ENCODE peak calls at places on chromosomes 1 and 21, in five cellular contexts. One of them, this sample, is unnamed.

GRCh38 chr1:36824390-36824861 is 209.9 kb downstream of the GRIK3 start:
- DNase-seq in mucosa of gallbladder: no peak
- DNase-seq in AG04450: no peak
- DNase-seq in naive thymus-derived CD4-positive, alpha-beta T cell: no peak
- DNase-seq in kidney glomerular epithelial cell: no peak
- DNase-seq in this sample: no peak

GRCh38 chr21:41615613-41616012 is 107.7 kb upstream of the TMPRSS2 start:
- DNase-seq in mucosa of gallbladder: no peak
- DNase-seq in AG04450: peak; percentile 94
- DNase-seq in naive thymus-derived CD4-positive, alpha-beta T cell: no peak
- DNase-seq in kidney glomerular epithelial cell: no peak
- DNase-seq in this sample: no peak

GRCh38 chr1:225763815-225764548 is 13.6 kb upstream of the SRP9 start:
- DNase-seq in mucosa of gallbladder: no peak
- DNase-seq in AG04450: no peak
- DNase-seq in naive thymus-derived CD4-positive, alpha-beta T cell: no peak
- DNase-seq in kidney glomerular epithelial cell: peak; percentile 37
- DNase-seq in this sample: no peak

GRCh38 chr1:51581286-51581685 is 35.6 kb upstream of the OSBPL9 start:
- DNase-seq in mucosa of gallbladder: no peak
- DNase-seq in AG04450: no peak
- DNase-seq in naive thymus-derived CD4-positive, alpha-beta T cell: no peak
- DNase-seq in kidney glomerular epithelial cell: no peak
- DNase-seq in this sample: no peak

GRCh38 chr21:43956667-43957030 is 55.5 kb upstream of the TRAPPC10 start:
- DNase-seq in mucosa of gallbladder: no peak
- DNase-seq in AG04450: no peak
- DNase-seq in naive thymus-derived CD4-positive, alpha-beta T cell: no peak
- DNase-seq in kidney glomerular epithelial cell: no peak
- DNase-seq in this sample: no peak

GRCh38 chr1:158163000-158163947 is 17.4 kb upstream of the CD1D start:
- DNase-seq in mucosa of gallbladder: no peak
- DNase-seq in AG04450: no peak
- DNase-seq in naive thymus-derived CD4-positive, alpha-beta T cell: no peak
- DNase-seq in kidney glomerular epithelial cell: no peak
- DNase-seq in this sample: no peak

GRCh38 chr1:212979340-212980122 is 29.2 kb downstream of the VASH2 start:
- DNase-seq in mucosa of gallbladder: no peak
- DNase-seq in AG04450: no peak
- DNase-seq in naive thymus-derived CD4-positive, alpha-beta T cell: no peak
- DNase-seq in kidney glomerular epithelial cell: no peak
- DNase-seq in this sample: no peak

GRCh38 chr21:42746593-42747266 is 93.3 kb downstream of the PDE9A start:
- DNase-seq in mucosa of gallbladder: no peak
- DNase-seq in AG04450: no peak
- DNase-seq in naive thymus-derived CD4-positive, alpha-beta T cell: peak; percentile 85
- DNase-seq in kidney glomerular epithelial cell: no peak
- DNase-seq in this sample: no peak

GRCh38 chr1:184615301-184615700 is 139.4 kb downstream of the EDEM3 start:
- DNase-seq in mucosa of gallbladder: no peak
- DNase-seq in AG04450: no peak
- DNase-seq in naive thymus-derived CD4-positive, alpha-beta T cell: no peak
- DNase-seq in kidney glomerular epithelial cell: no peak
- DNase-seq in this sample: no peak

GRCh38 chr1:110440877-110441276 is 10.1 kb upstream of the PROK1 start:
- DNase-seq in mucosa of gallbladder: no peak
- DNase-seq in AG04450: no peak
- DNase-seq in naive thymus-derived CD4-positive, alpha-beta T cell: no peak
- DNase-seq in kidney glomerular epithelial cell: no peak
- DNase-seq in this sample: no peak

GRCh38 chr1:86914998-86915736 is 732 bp downstream of the HS2ST1 start:
- DNase-seq in mucosa of gallbladder: peak; percentile 38
- DNase-seq in AG04450: no peak
- DNase-seq in naive thymus-derived CD4-positive, alpha-beta T cell: peak; percentile 62
- DNase-seq in kidney glomerular epithelial cell: peak; percentile 61
- DNase-seq in this sample: peak; percentile 51

GRCh38 chr1:26468911-26469310 is 3.3 kb upstream of the HMGN2 start:
- DNase-seq in mucosa of gallbladder: no peak
- DNase-seq in AG04450: no peak
- DNase-seq in naive thymus-derived CD4-positive, alpha-beta T cell: no peak
- DNase-seq in kidney glomerular epithelial cell: no peak
- DNase-seq in this sample: no peak

GRCh38 chr1:43444151-43444826 is 9.4 kb downstream of the HYI start:
- DNase-seq in mucosa of gallbladder: no peak
- DNase-seq in AG04450: no peak
- DNase-seq in naive thymus-derived CD4-positive, alpha-beta T cell: no peak
- DNase-seq in kidney glomerular epithelial cell: no peak
- DNase-seq in this sample: no peak

GRCh38 chr1:65209005-65209885 is 61.2 kb downstream of the AK4 start:
- DNase-seq in mucosa of gallbladder: peak; percentile 54
- DNase-seq in AG04450: no peak
- DNase-seq in naive thymus-derived CD4-positive, alpha-beta T cell: no peak
- DNase-seq in kidney glomerular epithelial cell: peak; percentile 44
- DNase-seq in this sample: no peak

GRCh38 chr1:32988665-32989064 is 24.1 kb upstream of the RNF19B start:
- DNase-seq in mucosa of gallbladder: no peak
- DNase-seq in AG04450: peak; percentile 59
- DNase-seq in naive thymus-derived CD4-positive, alpha-beta T cell: no peak
- DNase-seq in kidney glomerular epithelial cell: no peak
- DNase-seq in this sample: no peak